ENCODE peak calls at places on chromosomes 7 and 10, in five cellular contexts. L is hepatocyte, C is MM.1S, M is lower lobe of right lung, H is coronary artery. B is an unnamed sample.

GRCh38 chr10:122328676-122329075 is 45.8 kb upstream of the PLEKHA1 start:
- DNase-seq in L (no peak), C (no peak), M (no peak), H (no peak), B (no peak)

GRCh38 chr7:20329389-20330175 is 1.1 kb upstream of the ITGB8 start:
- DNase-seq in L (peak), C (peak), M (peak), H (no peak), B (no peak)

GRCh38 chr10:60352105-60352504 is 37.6 kb downstream of the ANK3 start:
- DNase-seq in L (no peak), C (no peak), M (no peak), H (no peak), B (no peak)

GRCh38 chr10:30967654-30968421 is 63.8 kb downstream of the ZNF438 start:
- DNase-seq in L (peak), C (no peak), M (no peak), H (no peak), B (no peak)

GRCh38 chr10:132631348-132631735 is 93.8 kb downstream of the INPP5A start:
- DNase-seq in L (no peak), C (no peak), M (peak), H (peak), B (no peak)

GRCh38 chr7:81062747-81063146 is 143.9 kb upstream of the SEMA3C start:
- DNase-seq in L (no peak), C (no peak), M (no peak), H (no peak), B (no peak)

GRCh38 chr7:128742206-128742605 is 3.0 kb downstream of the CALU start:
- DNase-seq in L (no peak), C (no peak), M (no peak), H (no peak), B (no peak)

GRCh38 chr10:123044391-123044790 is 35.6 kb downstream of the ACADSB start:
- DNase-seq in L (no peak), C (no peak), M (no peak), H (no peak), B (no peak)

GRCh38 chr10:5293691-5294550 is 70.8 kb upstream of the UCN3 start:
- DNase-seq in L (peak), C (no peak), M (peak), H (no peak), B (no peak)

GRCh38 chr7:951881-952547 is 2.5 kb downstream of the ADAP1 start:
- DNase-seq in L (no peak), C (no peak), M (peak), H (no peak), B (no peak)

GRCh38 chr7:31488562-31489203 is 25.2 kb upstream of the ITPRID1 start:
- DNase-seq in L (peak), C (peak), M (peak), H (no peak), B (no peak)

GRCh38 chr7:111274882-111275281 is 184.0 kb downstream of the LRRN3 start:
- DNase-seq in L (peak), C (no peak), M (no peak), H (no peak), B (no peak)

GRCh38 chr10:132136097-132136521 is 50.6 kb upstream of the DPYSL4 start:
- DNase-seq in L (no peak), C (no peak), M (peak), H (no peak), B (no peak)

GRCh38 chr10:58755688-58756087 is 243.0 kb downstream of the BICC1 start:
- DNase-seq in L (peak), C (peak), M (no peak), H (no peak), B (peak)

GRCh38 chr10:11533328-11533781 is 78.1 kb downstream of the USP6NL start:
- DNase-seq in L (peak), C (no peak), M (no peak), H (no peak), B (no peak)

GRCh38 chr7:54824655-54825054 is 65.6 kb upstream of the SEC61G start:
- DNase-seq in L (no peak), C (no peak), M (no peak), H (no peak), B (no peak)

GRCh38 chr10:101766753-101767599 is 8.9 kb downstream of the FGF8 start:
- DNase-seq in L (no peak), C (no peak), M (no peak), H (no peak), B (no peak)

GRCh38 chr7:96508371-96508770 is 186.5 kb upstream of the SLC25A13 start:
- DNase-seq in L (no peak), C (no peak), M (no peak), H (no peak), B (no peak)

GRCh38 chr7:50751136-50751535 is 31.6 kb downstream of the GRB10 start:
- DNase-seq in L (no peak), C (no peak), M (no peak), H (no peak), B (no peak)

GRCh38 chr7:7114575-7115291 is 67.6 kb upstream of the C1GALT1 start:
- DNase-seq in L (peak), C (no peak), M (no peak), H (no peak), B (no peak)

GRCh38 chr7:127437772-127438330 is 45.3 kb upstream of the ZNF800 start:
- DNase-seq in L (no peak), C (no peak), M (no peak), H (no peak), B (peak)

GRCh38 chr7:100693312-100694195 is 496 bp downstream of the GIGYF1 start:
- DNase-seq in L (peak), C (no peak), M (peak), H (no peak), B (no peak)

GRCh38 chr10:77925410-77925794 is 1.2 kb downstream of the DLG5 start:
- DNase-seq in L (peak), C (no peak), M (no peak), H (no peak), B (no peak)

GRCh38 chr10:112080284-112080683 is 103.3 kb downstream of the GPAM start:
- DNase-seq in L (no peak), C (no peak), M (no peak), H (no peak), B (no peak)

GRCh38 chr10:133173860-133174523 is 14.0 kb downstream of the KNDC1 start:
- DNase-seq in L (peak), C (no peak), M (no peak), H (no peak), B (no peak)

GRCh38 chr10:70191161-70191770 is 21.0 kb upstream of the SAR1A start:
- DNase-seq in L (no peak), C (no peak), M (no peak), H (no peak), B (no peak)

GRCh38 chr10:84114088-84114667 is 25.1 kb upstream of the GHITM start:
- DNase-seq in L (no peak), C (no peak), M (no peak), H (no peak), B (no peak)
- TF ChIP-seq CTCF in L (peak), C (peak), M (no peak), H (no peak), B (peak)

DNA sequence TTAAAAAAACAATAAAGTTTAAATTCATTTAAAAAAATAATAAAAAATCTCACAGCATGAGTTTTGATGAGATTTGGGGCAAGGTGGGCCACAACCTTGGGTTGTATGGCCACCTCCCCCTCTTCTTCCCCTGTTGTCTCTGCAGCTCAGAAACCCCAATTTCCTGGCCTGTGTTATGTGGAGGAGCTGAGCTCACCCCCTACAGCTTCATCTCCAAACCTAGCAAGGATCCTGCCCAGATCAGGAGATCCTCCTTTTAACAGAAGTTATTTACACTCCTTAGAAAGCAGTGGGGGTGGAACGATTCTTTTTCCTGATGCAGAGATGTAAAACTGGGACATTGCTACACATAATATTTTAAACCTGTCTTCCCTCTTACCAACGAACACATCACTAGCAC is 6.9 kb upstream of the SH2D4B start:
- DNase-seq in L (no peak), C (no peak), M (no peak), H (no peak), B (no peak)
- H3K27ac ChIP-seq in L (no peak), C (no peak), M (peak), H (no peak), B (no peak)

GRCh38 chr10:124385627-124386185 is 33.0 kb downstream of the OAT start:
- DNase-seq in L (no peak), C (no peak), M (no peak), H (peak), B (no peak)

GRCh38 chr10:124386186-124387077 is 32.3 kb downstream of the OAT start:
- DNase-seq in L (no peak), C (no peak), M (no peak), H (peak), B (no peak)

GRCh38 chr10:124383496-124383895 is 35.2 kb downstream of the OAT start:
- DNase-seq in L (no peak), C (no peak), M (no peak), H (no peak), B (no peak)

GRCh38 chr10:124384591-124385190 is 34.0 kb downstream of the OAT start:
- DNase-seq in L (no peak), C (no peak), M (no peak), H (no peak), B (no peak)

GRCh38 chr10:124384142-124384541 is 34.6 kb downstream of the OAT start:
- DNase-seq in L (no peak), C (no peak), M (no peak), H (no peak), B (no peak)
- TF ChIP-seq CTCF in L (no peak), C (no peak), M (no peak), H (no peak), B (no peak)

DNA sequence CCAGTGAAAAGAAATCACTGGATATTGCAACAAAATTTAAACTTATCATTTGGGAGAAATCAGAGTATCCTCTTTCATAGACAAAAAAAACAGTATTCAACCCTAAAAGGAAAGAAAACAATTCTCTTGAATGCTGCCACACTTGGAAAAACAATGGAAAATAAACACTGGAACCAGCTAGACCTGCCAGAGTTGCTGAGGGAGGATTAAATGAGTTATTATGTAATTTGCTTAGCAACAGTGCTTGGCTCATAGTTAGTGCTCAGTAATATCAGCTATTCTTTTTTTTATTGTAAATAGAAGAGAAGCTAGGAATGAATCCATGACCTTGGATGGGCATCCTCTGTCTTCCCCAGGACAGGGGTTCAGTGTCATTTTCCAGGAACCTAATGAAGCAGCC is 11.0 kb upstream of the ZNF273 start:
- DNase-seq in L (no peak), C (no peak), M (no peak), H (no peak), B (no peak)
- H3K27ac ChIP-seq in L (no peak), C (no peak), M (no peak), H (no peak), B (no peak)

GRCh38 chr10:9301148-9301547 is 1246.7 kb downstream of the GATA3 start:
- DNase-seq in L (no peak), C (no peak), M (no peak), H (no peak), B (no peak)
- TF ChIP-seq CTCF in L (peak), C (peak), M (no peak), H (no peak), B (peak)

DNA sequence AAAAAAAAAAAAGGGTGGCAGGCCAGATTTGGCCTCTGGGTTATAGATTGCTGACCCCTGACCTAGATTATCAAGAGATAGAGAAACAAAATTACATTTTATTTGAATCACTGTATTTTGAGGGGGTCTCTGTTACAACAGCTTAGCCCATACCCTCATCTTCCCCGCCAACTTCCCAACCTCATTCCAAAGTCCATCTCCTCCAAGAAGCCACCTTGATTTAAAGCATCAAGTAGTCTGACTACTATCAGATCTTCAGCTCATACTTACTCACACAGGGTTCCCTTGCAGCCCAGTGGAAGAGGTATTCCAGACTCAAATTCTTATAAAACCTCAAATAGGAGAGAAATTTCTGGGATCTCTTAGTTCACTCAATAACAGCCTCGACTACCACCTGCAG is 20.4 kb downstream of the ZC3HAV1 start:
- DNase-seq in L (no peak), C (no peak), M (no peak), H (no peak), B (no peak)
- H3K27ac ChIP-seq in L (no peak), C (no peak), M (no peak), H (no peak), B (no peak)

DNA sequence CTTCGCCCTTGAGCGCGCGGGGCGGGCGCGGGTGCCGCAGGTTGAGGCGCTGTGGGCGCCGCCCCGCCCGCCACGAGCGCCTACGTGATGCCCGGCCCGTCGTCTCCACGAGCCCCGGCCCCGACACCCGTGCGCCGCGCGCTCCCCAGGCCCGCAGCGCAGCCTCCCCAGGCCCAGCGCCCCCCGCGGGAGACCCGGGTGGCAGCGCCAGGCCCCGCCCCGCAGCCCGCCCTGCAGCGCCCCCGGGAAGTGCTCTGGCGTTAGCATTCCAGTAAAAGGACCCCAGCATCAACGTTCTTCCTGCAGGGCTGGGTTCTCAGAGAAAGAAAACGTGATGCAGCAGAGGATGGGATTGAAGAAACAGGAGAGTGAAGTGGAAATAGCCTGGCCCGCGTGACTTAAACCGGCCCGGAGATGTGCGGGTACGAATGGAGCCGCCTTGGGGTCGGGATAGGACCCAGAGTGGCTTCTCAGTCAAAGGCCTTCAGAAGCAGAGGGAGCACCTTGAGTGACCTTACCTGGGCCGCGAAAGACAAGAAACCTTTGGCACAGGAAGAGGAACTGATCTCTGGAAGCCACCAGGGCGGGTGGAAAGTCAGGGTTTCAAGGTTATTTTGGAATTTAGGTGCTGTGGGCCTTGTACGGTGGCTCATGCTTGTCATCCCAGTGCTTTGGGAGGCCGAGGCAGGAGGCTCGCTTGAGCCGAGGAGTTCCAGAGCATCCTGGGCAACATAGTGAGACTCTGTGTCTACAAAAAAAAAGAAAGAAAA is 1.8 kb downstream of the PFKP start:
- DNase-seq in L (peak), C (no peak), M (no peak), H (no peak), B (no peak)
- TF ChIP-seq CTCF in L (no peak), C (no peak), M (no peak), H (no peak), B (no peak)

GRCh38 chr7:66591801-66592596 is 36.7 kb upstream of the KCTD7 start:
- DNase-seq in L (peak), C (peak), M (peak), H (peak), B (peak)
- H3K27ac ChIP-seq in L (peak), C (peak), M (peak), H (peak), B (peak)

DNA sequence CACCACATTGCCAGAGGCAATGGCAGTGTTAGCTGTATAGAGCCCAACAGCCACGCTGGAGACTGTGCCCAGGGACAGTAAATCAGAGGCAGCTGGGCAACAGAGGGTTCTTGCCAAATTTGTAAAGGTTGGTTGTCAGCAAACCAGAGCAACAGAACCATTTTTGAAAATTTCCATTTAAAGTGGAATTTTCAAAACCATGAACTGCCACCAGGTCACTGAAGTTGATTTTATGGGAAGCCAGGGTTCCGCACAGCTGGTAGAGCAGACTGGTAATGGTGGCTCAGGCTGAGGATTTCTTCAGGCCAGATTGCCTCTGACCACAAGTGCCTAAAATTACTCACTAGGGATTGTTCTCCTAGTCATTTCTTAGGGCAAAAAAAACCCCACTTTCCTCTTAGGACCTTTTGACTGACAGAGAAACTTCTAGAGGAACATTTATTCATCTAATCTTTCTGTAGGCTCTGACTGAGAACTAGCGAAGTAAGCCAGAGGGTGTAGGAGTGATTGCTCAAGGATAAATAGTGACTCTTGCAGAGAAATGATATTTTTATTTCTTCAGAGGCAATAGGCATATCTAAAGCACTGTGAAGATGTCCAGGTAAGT is 342.4 kb downstream of the BBS9 start:
- DNase-seq in L (no peak), C (no peak), M (no peak), H (no peak), B (no peak)
- TF ChIP-seq CTCF in L (no peak), C (no peak), M (no peak), H (no peak), B (no peak)